ENCODE peak calls at places on chromosomes 7 and 10, in nine cellular contexts. H is lung; K is CD8-positive, alpha-beta memory T cell; B is fibroblast of lung; T is left lung; A is neural progenitor cell; S is hepatocyte; P is left ventricle myocardium inferior; E is WERI-Rb-1. I is an unnamed sample.
A peak's percentile ranks its signal among the peaks of the same experiment; 100 is the strongest.

GRCh38 chr10:63977329-63977923 is 456.2 kb downstream of the REEP3 start:
- DNase-seq in H (peak; percentile 41), K (no peak), B (no peak), T (no peak), A (peak; percentile 68), S (peak; percentile 60), P (no peak), E (peak; percentile 61), I (no peak)

GRCh38 chr10:75096749-75097148 is 14.7 kb upstream of the SAMD8 start:
- DNase-seq in H (no peak), K (no peak), B (no peak), T (no peak), A (no peak), S (no peak), P (no peak), E (no peak), I (no peak)

GRCh38 chr7:130071701-130072622 is 1.6 kb downstream of the KLHDC10 start:
- DNase-seq in H (peak; percentile 63), K (peak; percentile 57), B (peak; percentile 86), T (no peak), A (peak; percentile 90), S (peak; percentile 88), P (no peak), E (peak; percentile 61), I (peak; percentile 59)

GRCh38 chr10:26441491-26442214 is 3.5 kb downstream of the APBB1IP start:
- DNase-seq in H (no peak), K (peak; percentile 33), B (peak; percentile 83), T (no peak), A (no peak), S (no peak), P (no peak), E (no peak), I (no peak)

GRCh38 chr7:26508481-26508880 is 216.8 kb downstream of the SNX10 start:
- DNase-seq in H (no peak), K (no peak), B (no peak), T (no peak), A (no peak), S (no peak), P (no peak), E (no peak), I (no peak)

GRCh38 chr10:132452651-132453469 is 55.9 kb downstream of the PWWP2B start:
- DNase-seq in H (peak; percentile 84), K (peak; percentile 90), B (peak; percentile 48), T (peak; percentile 97), A (peak; percentile 86), S (peak; percentile 95), P (peak; percentile 85), E (peak; percentile 76), I (peak; percentile 92)

GRCh38 chr7:77687747-77688144 is 8.5 kb upstream of the RSBN1L start:
- DNase-seq in H (peak; percentile 40), K (no peak), B (no peak), T (peak; percentile 18), A (no peak), S (no peak), P (no peak), E (no peak), I (no peak)

GRCh38 chr10:69734416-69734796 is 67.3 kb upstream of the COL13A1 start:
- DNase-seq in H (no peak), K (no peak), B (peak; percentile 28), T (no peak), A (no peak), S (no peak), P (no peak), E (no peak), I (no peak)

GRCh38 chr7:122983261-122983660 is 12.2 kb downstream of the TAS2R16 start:
- DNase-seq in H (no peak), K (no peak), B (no peak), T (no peak), A (no peak), S (no peak), P (no peak), E (no peak), I (no peak)

GRCh38 chr7:155988421-155988820 is 176.2 kb upstream of the SHH start:
- DNase-seq in H (no peak), K (no peak), B (no peak), T (peak; percentile 60), A (no peak), S (no peak), P (no peak), E (no peak), I (no peak)

GRCh38 chr7:130276796-130277762 is 10.4 kb downstream of the CPA2 start:
- DNase-seq in H (no peak), K (no peak), B (peak; percentile 88), T (no peak), A (no peak), S (no peak), P (no peak), E (no peak), I (no peak)

GRCh38 chr7:45663167-45663921 is 89.2 kb downstream of the ADCY1 start:
- DNase-seq in H (peak; percentile 29), K (no peak), B (peak; percentile 4), T (no peak), A (peak; percentile 52), S (peak; percentile 32), P (peak; percentile 32), E (no peak), I (peak; percentile 58)

GRCh38 chr10:61302124-61302523 is 151.1 kb downstream of the TMEM26 start:
- DNase-seq in H (no peak), K (no peak), B (peak; percentile 35), T (no peak), A (no peak), S (no peak), P (no peak), E (no peak), I (no peak)

GRCh38 chr7:99741438-99741795 is 6.4 kb upstream of the CYP3A7 start:
- DNase-seq in H (no peak), K (no peak), B (no peak), T (no peak), A (no peak), S (no peak), P (no peak), E (no peak), I (no peak)

DNA sequence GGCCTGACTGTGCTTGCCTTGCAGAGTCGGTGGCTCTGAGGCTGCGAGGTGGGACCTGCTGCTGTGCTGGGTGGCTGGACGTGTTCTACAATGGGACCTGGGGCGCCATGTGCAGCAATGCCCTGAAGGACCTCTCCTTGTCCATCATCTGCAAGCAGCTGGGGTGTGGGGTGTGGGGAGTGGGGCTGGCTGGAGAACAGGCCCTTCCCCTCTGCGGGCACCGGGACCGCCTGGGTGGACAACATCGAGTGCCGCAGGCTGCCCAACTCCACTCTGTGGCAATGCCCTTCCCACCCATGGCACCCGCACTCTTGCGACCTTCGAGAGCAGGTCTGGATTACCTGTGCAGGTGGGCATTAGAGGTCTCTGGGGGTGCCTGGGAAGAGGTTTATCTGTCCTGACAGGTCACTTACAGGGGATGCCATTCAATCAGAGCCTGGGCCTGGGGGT is 10.9 kb downstream of the SCART1 start:
- DNase-seq in H (peak; percentile 23), K (no peak), B (no peak), T (peak; percentile 68), A (no peak), S (no peak), P (peak; percentile 6), E (no peak), I (no peak)
- H3K9me3 ChIP-seq in H (peaks cover 9% of the 10 kb centered on the region), K (no peaks in the 10 kb centered on the region), B (no peaks in the 10 kb centered on the region), T (no peaks in the 10 kb centered on the region), A (no peaks in the 10 kb centered on the region), S (no peaks in the 10 kb centered on the region), P (no peaks in the 10 kb centered on the region), E (no peaks in the 10 kb centered on the region), I (no peaks in the 10 kb centered on the region)

GRCh38 chr10:123488436-123488835 is 177.7 kb upstream of the GPR26 start:
- DNase-seq in H (no peak), K (no peak), B (no peak), T (no peak), A (peak; percentile 86), S (no peak), P (no peak), E (no peak), I (no peak)
- H3K9me3 ChIP-seq in H (peaks cover 14% of the 10 kb centered on the region), K (no peaks in the 10 kb centered on the region), B (no peaks in the 10 kb centered on the region), T (no peaks in the 10 kb centered on the region), A (no peaks in the 10 kb centered on the region), S (no peaks in the 10 kb centered on the region), P (no peaks in the 10 kb centered on the region), E (no peaks in the 10 kb centered on the region), I (no peaks in the 10 kb centered on the region)

GRCh38 chr10:37671802-37672201 is 185.6 kb downstream of the ZNF248 start:
- DNase-seq in H (no peak), K (no peak), B (no peak), T (no peak), A (no peak), S (no peak), P (no peak), E (no peak), I (no peak)

GRCh38 chr10:37667736-37668135 is 189.7 kb downstream of the ZNF248 start:
- DNase-seq in H (no peak), K (no peak), B (no peak), T (no peak), A (no peak), S (no peak), P (no peak), E (no peak), I (no peak)
- H3K9me3 ChIP-seq in H (peaks cover 7% of the 10 kb centered on the region), K (no peaks in the 10 kb centered on the region), B (no peaks in the 10 kb centered on the region), T (peaks cover 75% of the 10 kb centered on the region), A (no peaks in the 10 kb centered on the region), S (no peaks in the 10 kb centered on the region), P (peaks cover 56% of the 10 kb centered on the region), E (no peaks in the 10 kb centered on the region), I (no peaks in the 10 kb centered on the region)

GRCh38 chr10:37638569-37638968 is 218.8 kb downstream of the ZNF248 start:
- DNase-seq in H (no peak), K (no peak), B (no peak), T (no peak), A (no peak), S (no peak), P (no peak), E (no peak), I (no peak)
- H3K9me3 ChIP-seq in H (peaks cover 28% of the 10 kb centered on the region), K (no peaks in the 10 kb centered on the region), B (no peaks in the 10 kb centered on the region), T (peaks cover 55% of the 10 kb centered on the region), A (no peaks in the 10 kb centered on the region), S (no peaks in the 10 kb centered on the region), P (peaks cover 28% of the 10 kb centered on the region), E (peaks cover 3% of the 10 kb centered on the region), I (no peaks in the 10 kb centered on the region)